ENCODE peak calls at places on chromosome 17, in four cellular contexts. N is lower lobe of right lung, J is ovary, I is HCT116. V is an unnamed sample.

GRCh38 chr17:47663997-47664941 is 14.6 kb downstream of the KPNB1 start:
- DNase-seq in I (peak; percentile 48), J (peak; percentile 44), N (peak; percentile 52), V (no peak)

GRCh38 chr17:29740017-29740416 is 117.3 kb upstream of the CORO6 start:
- DNase-seq in N (no peak), I (no peak), J (no peak), V (no peak)

GRCh38 chr17:83078378-83079339 is 750 bp upstream of the METRNL start:
- DNase-seq in N (peak; percentile 66), J (peak; percentile 57), I (no peak), V (no peak)

GRCh38 chr17:63834431-63835166 is 7.1 kb upstream of the FTSJ3 start:
- DNase-seq in J (no peak), N (peak; percentile 66), I (peak; percentile 83), V (no peak)

GRCh38 chr17:42680331-42680808 is 1.3 kb downstream of the CCR10 start:
- DNase-seq in N (no peak), J (no peak), I (no peak), V (no peak)

GRCh38 chr17:54948380-54948779 is 20.1 kb downstream of the COX11 start:
- DNase-seq in J (no peak), N (no peak), I (peak; percentile 70), V (peak; percentile 18)

GRCh38 chr17:60095830-60096229 is 17.1 kb upstream of the HEATR6 start:
- DNase-seq in I (no peak), J (no peak), N (no peak), V (no peak)

GRCh38 chr17:40717776-40718175 is 14.2 kb upstream of the KRT24 start:
- DNase-seq in J (no peak), N (no peak), I (no peak), V (no peak)

GRCh38 chr17:63358111-63358839 is 87.8 kb downstream of the CYB561 start:
- DNase-seq in I (no peak), J (no peak), N (no peak), V (no peak)

GRCh38 chr17:6427284-6427781 is 7.6 kb downstream of the AIPL1 start:
- DNase-seq in J (no peak), N (no peak), I (no peak), V (no peak)

GRCh38 chr17:1713878-1714487 is 3.8 kb upstream of the TLCD2 start:
- DNase-seq in J (peak; percentile 58), N (peak; percentile 58), I (peak; percentile 64), V (no peak)

GRCh38 chr17:79984877-79985276 is 50.8 kb downstream of the TBC1D16 start:
- DNase-seq in J (no peak), N (peak; percentile 8), I (no peak), V (no peak)

GRCh38 chr17:70314096-70314495 is 144.8 kb downstream of the KCNJ2 start:
- DNase-seq in I (no peak), J (no peak), N (no peak), V (no peak)

GRCh38 chr17:17313350-17313991 is 10.3 kb downstream of the NT5M start:
- DNase-seq in I (peak; percentile 31), J (no peak), N (peak; percentile 68), V (peak; percentile 3)

GRCh38 chr17:81941484-81942166 is 4.5 kb upstream of the PYCR1 start:
- DNase-seq in J (no peak), N (no peak), I (no peak), V (no peak)

GRCh38 chr17:78559749-78560368 is 17.3 kb downstream of the DNAH17 start:
- DNase-seq in J (no peak), N (peak; percentile 59), I (peak; percentile 57), V (no peak)

GRCh38 chr17:12983986-12984932 is 33.6 kb downstream of the ELAC2 start:
- DNase-seq in N (no peak), J (no peak), I (no peak), V (no peak)

GRCh38 chr17:27575912-27576252 is 55.1 kb upstream of the LGALS9 start:
- DNase-seq in N (no peak), I (no peak), J (no peak), V (no peak)

GRCh38 chr17:50111687-50112655 is 16.8 kb downstream of the PDK2 start:
- DNase-seq in J (no peak), N (no peak), I (no peak), V (no peak)

GRCh38 chr17:39684369-39685043 is 3.4 kb downstream of the PGAP3 start:
- DNase-seq in N (no peak), J (no peak), I (no peak), V (no peak)

GRCh38 chr17:77212833-77213777 is 72.3 kb downstream of the SEC14L1 start:
- DNase-seq in J (no peak), I (no peak), N (no peak), V (no peak)

GRCh38 chr17:76549539-76549938 is 9.7 kb downstream of the PRCD start:
- DNase-seq in J (no peak), I (no peak), N (no peak), V (no peak)

GRCh38 chr17:42132941-42133340 is 10.3 kb downstream of the HSPB9 start:
- DNase-seq in J (no peak), N (peak; percentile 86), I (no peak), V (peak; percentile 74)

GRCh38 chr17:29954405-29954804 is 13.0 kb downstream of the EFCAB5 start:
- DNase-seq in J (no peak), N (no peak), I (no peak), V (no peak)

GRCh38 chr17:1486802-1487695 is 5.4 kb downstream of the MYO1C start:
- DNase-seq in J (peak; percentile 77), I (peak; percentile 68), N (peak; percentile 90), V (peak; percentile 71)

GRCh38 chr17:2598166-2598565 is 4.7 kb downstream of the PAFAH1B1 start:
- DNase-seq in N (no peak), J (no peak), I (no peak), V (no peak)

GRCh38 chr17:1730004-1730344 is 5.5 kb downstream of the WDR81 start:
- DNase-seq in I (no peak), N (no peak), J (no peak), V (no peak)

GRCh38 chr17:17710728-17711541 is 29.7 kb downstream of the RAI1 start:
- DNase-seq in N (peak; percentile 92), J (no peak), I (peak; percentile 72), V (peak; percentile 98)

GRCh38 chr17:56441331-56441730 is 152.2 kb upstream of the NOG start:
- DNase-seq in N (no peak), I (no peak), J (no peak), V (peak; percentile 59)

GRCh38 chr17:61793565-61793964 is 69.8 kb downstream of the BRIP1 start:
- DNase-seq in J (no peak), N (no peak), I (no peak), V (no peak)

GRCh38 chr17:47819475-47819874 is 2.1 kb downstream of the OSBPL7 start:
- DNase-seq in I (no peak), N (peak; percentile 28), J (no peak), V (no peak)

GRCh38 chr17:59046192-59046591 is 60.5 kb downstream of the TRIM37 start:
- DNase-seq in N (no peak), J (no peak), I (no peak), V (no peak)

DNA sequence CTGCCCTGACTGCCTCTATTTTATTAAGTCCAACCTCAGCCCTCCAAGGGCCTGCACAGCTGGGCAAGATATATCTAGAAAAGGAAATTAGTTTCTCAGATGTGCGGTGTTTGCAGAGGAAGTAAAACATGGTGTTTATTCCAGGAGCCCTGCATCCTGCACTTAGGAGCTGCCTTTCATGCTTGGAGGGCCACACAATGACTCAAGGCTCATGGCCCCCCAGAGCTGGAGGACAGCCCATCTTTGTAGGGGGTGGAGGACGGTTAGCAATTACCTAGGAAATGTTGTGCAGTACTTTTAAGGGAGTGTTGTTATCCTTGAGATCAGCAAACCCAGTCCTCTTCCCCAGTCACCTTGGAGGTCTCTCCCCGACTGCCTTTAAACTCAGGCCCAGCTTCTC is 80.5 kb downstream of the COPRS start:
- DNase-seq in J (no peak), N (no peak), I (no peak), V (no peak)
- TF ChIP-seq CTCF in J (no peak), N (no peak), I (no peak), V (no peak)

GRCh38 chr17:68198931-68199836 is 48.7 kb upstream of the AMZ2 start:
- DNase-seq in J (no peak), I (no peak), N (no peak), V (no peak)

GRCh38 chr17:68195667-68196393 is 52.0 kb upstream of the AMZ2 start:
- DNase-seq in N (peak; percentile 54), J (peak; percentile 33), I (no peak), V (no peak)

GRCh38 chr17:68197997-68198930 is 49.6 kb upstream of the AMZ2 start:
- DNase-seq in J (no peak), N (no peak), I (no peak), V (no peak)

GRCh38 chr17:68196394-68197090 is 51.3 kb upstream of the AMZ2 start:
- DNase-seq in J (no peak), I (no peak), N (no peak), V (no peak)

DNA sequence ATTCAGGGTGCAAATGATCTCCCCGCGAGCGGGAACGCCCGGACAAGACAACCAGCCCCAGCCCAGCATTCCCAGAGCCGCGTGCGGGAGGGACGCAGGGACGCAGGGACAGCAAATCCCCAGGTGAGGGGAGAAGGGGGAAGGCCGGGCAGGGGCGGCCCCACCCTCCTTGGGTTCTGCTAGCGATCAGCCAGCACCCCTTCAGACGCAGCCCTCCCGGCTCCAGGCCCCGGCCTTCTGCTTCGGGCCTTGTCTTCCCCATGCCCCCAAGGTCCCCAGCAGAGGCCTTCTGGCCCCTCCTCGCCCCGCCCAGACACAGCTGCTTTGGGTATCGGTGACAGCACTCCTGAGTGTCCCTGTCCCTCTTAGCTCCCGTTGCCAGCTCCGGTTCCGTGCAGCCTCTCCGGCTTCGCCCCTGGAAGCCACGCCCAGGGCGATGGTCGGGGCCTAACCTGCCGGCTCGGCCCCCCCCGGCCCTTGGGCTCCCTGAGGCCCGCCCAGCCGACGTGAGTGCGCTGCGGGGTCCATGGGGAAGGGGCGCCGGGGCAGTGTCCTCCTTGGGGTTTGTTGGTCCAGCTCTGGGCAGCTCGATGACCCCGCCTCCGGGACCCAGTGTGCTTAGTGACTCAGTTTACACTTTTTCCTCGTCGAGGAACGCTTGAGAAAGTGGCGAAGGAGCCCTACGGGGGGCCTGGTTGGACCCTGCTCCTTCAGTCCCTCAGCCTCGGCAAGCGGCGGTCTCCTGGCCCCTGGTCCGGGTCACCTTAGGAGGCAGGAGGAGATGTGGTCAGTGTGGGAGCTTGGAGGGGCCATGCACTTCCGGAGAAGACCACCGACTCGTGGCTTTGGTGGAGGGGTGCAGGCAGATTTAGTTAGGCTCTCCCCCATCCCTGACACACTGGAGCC is 50.5 kb upstream of the AMZ2 start:
- DNase-seq in N (no peak), J (no peak), I (no peak), V (no peak)
- H3K4me3 ChIP-seq in N (peak overlapping the region; percentile 47), J (no peak overlapping the region), I (no peak overlapping the region), V (no peak overlapping the region)

DNA sequence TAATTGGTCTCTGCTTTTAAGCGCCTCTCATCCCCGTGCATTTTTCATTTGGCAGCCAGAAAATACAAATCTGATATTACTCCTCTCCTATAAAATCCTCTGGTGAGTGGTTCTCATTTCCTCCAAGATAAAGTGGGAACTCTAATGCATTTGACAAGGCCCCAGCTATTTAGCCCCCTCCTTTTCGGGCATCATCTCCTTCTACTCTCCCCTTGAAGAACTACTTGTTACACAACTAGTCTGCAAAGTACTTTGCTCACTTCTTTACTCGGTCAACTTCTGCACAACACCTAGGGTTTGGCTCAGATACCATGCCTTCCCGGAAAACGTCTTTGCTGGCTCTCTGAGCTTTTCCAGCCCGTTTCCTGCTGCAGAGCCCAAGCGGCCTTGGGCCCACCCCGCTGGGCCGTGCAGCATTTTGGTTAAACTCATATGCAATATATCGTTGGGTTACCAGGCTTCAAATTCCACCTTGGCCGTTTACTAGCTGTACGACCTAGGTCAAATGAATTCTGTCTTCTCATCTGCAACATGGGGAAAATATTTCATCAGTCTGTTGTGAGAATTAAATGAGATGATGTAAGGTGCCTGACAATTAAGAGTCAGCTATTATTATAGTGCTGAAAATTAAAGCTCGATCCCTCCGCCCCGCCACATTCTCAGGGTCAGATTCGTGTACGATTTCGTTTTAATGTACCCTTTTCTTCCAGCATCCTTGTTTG is 883 bp upstream of the TAF15 start:
- DNase-seq in J (no peak), N (no peak), I (no peak), V (no peak)
- TF ChIP-seq CTCF in J (no peak), N (no peak), I (no peak), V (no peak)

GRCh38 chr17:34156741-34157589 is 98.1 kb upstream of the CCL2 start:
- DNase-seq in J (no peak), I (no peak), N (no peak), V (no peak)
- H3K4me3 ChIP-seq in J (no peak overlapping the region), I (no peak overlapping the region), N (no peak overlapping the region), V (no peak overlapping the region)